ENCODE peak calls at places on chromosomes 3 and 15, in five cellular contexts. W, R, T, P and Y are unnamed samples.

GRCh38 chr3:119643528-119643927 is 16.9 kb downstream of the POPDC2 start:
- DNase-seq in W (no peak), R (no peak), T (no peak), P (peak; percentile 63), Y (no peak)

GRCh38 chr15:51193526-51193925 is 98.8 kb upstream of the TNFAIP8L3 start:
- DNase-seq in W (no peak), R (no peak), T (no peak), P (no peak), Y (no peak)

GRCh38 chr15:62469874-62470688 is 305.0 kb upstream of the C2CD4B start:
- DNase-seq in W (no peak), R (no peak), T (peak; percentile 59), P (peak; percentile 67), Y (no peak)

GRCh38 chr3:69433016-69433937 is 47.4 kb upstream of the FRMD4B start:
- DNase-seq in W (no peak), R (no peak), T (no peak), P (peak; percentile 38), Y (no peak)

GRCh38 chr3:51358981-51359380 is 26.1 kb upstream of the MANF start:
- DNase-seq in W (no peak), R (no peak), T (no peak), P (no peak), Y (no peak)

GRCh38 chr3:161310649-161311423 is 60.5 kb downstream of the SPTSSB start:
- DNase-seq in W (no peak), R (no peak), T (no peak), P (no peak), Y (no peak)

GRCh38 chr3:16811950-16812349 is 72.8 kb upstream of the PLCL2 start:
- DNase-seq in W (no peak), R (no peak), T (no peak), P (no peak), Y (no peak)

GRCh38 chr15:26894181-26894580 is 27.3 kb downstream of the GABRA5 start:
- DNase-seq in W (no peak), R (no peak), T (no peak), P (no peak), Y (no peak)

GRCh38 chr15:57655809-57656208 is 50.7 kb upstream of the POLR2M start:
- DNase-seq in W (no peak), R (no peak), T (no peak), P (no peak), Y (no peak)

GRCh38 chr3:4223783-4224182 is 79.4 kb upstream of the SETMAR start:
- DNase-seq in W (no peak), R (no peak), T (no peak), P (no peak), Y (no peak)

GRCh38 chr15:43260011-43260615 is 6.6 kb downstream of the TGM5 start:
- DNase-seq in W (no peak), R (no peak), T (no peak), P (no peak), Y (no peak)

DNA sequence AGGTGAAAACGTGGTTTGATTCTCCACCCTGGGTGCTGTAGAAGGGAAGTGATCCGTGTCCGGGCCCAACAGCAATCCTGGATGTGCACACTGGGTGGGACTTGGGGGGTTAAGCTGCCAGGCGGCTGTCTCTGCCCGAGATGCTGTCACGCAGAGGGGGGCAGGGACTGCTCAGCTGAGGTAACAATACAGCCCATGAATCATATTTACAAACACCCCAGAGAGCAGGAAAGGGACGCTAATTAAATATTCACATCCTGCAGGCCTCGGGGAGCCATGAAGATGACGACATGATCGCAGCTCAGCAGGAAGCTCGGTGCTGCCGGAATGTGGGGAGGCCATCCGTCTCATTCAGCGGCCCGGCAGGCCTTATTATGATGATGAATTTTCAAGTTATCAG is 17.9 kb upstream of the CRABP1 start:
- DNase-seq in W (no peak), R (no peak), T (peak; percentile 50), P (peak; percentile 45), Y (no peak)
- H2AK5ac ChIP-seq in W (peak overlapping the region; percentile 66), R (peak overlapping the region; percentile 92), T (no peak overlapping the region), P (no peak overlapping the region), Y (no peak overlapping the region)

GRCh38 chr15:82159922-82160321 is 102.6 kb downstream of the EFL1 start:
- DNase-seq in W (no peak), R (peak; percentile 24), T (no peak), P (peak; percentile 91), Y (peak; percentile 41)
- H4K91ac ChIP-seq in W (no peak overlapping the region), R (no peak overlapping the region), T (no peak overlapping the region), P (no peak overlapping the region), Y (no peak overlapping the region)

GRCh38 chr3:53570086-53570485 is 75.7 kb downstream of the CACNA1D start:
- DNase-seq in W (no peak), R (no peak), T (no peak), P (no peak), Y (no peak)
- H2BK12ac ChIP-seq in W (no peak overlapping the region), R (no peak overlapping the region), T (no peak overlapping the region), P (no peak overlapping the region), Y (no peak overlapping the region)

GRCh38 chr3:172710709-172711456 is at the start of gene NCEH1:
- DNase-seq in W (peak; percentile 93), R (peak; percentile 90), T (peak; percentile 97), P (peak; percentile 99), Y (peak; percentile 99)
- H2AK5ac ChIP-seq in W (no peak within 1 kb of the TSS), R (no peak within 1 kb of the TSS), T (no peak within 1 kb of the TSS), P (no peak within 1 kb of the TSS), Y (no peak within 1 kb of the TSS)

DNA sequence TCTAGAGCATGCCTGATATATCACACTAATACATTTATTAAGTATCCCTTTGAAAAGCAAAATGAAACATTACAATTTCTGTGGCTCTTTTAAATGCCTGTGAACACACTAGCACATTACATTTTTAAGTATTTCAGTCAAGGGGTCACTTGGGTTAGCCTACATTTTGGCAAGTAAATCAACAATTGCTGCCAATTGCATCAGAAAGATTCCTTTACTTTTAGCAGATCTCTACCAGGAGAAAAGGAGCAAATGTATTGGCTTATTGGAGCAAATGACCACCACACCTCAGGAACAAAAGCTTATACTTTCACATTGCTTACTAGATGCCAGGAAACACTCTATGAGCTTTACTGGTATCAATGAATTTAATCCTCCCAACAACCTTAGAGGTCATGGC is 947.1 kb downstream of the FHIT start:
- DNase-seq in W (no peak), R (no peak), T (no peak), P (peak; percentile 13), Y (no peak)
- H4K91ac ChIP-seq in W (no peak overlapping the region), R (no peak overlapping the region), T (no peak overlapping the region), P (no peak overlapping the region), Y (no peak overlapping the region)

GRCh38 chr15:36550650-36551049 is 28.8 kb upstream of the CDIN1 start:
- DNase-seq in W (no peak), R (no peak), T (no peak), P (no peak), Y (peak; percentile 1)
- H2BK12ac ChIP-seq in W (no peak overlapping the region), R (no peak overlapping the region), T (no peak overlapping the region), P (no peak overlapping the region), Y (no peak overlapping the region)

DNA sequence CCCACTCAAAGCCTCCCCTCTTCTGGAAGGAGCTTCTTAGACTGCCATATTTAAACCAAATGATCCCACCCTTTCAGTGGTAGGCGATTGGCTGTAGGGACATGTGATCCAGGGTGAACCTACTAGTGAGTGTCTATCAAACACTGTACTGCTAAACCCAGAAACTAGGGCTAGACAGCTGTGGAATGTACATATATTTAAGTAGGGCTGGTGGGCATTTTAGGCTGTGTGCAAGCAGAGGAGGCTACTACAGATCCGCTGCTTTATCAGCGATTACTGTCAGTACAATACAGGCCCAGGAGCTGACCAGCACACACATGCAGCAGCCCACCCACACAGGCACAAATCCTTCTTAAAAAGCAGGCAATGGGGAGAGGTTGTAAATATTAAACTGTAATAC is 15.4 kb upstream of the LARP6 start:
- DNase-seq in W (no peak), R (no peak), T (no peak), P (no peak), Y (no peak)
- H2AK5ac ChIP-seq in W (no peak overlapping the region), R (no peak overlapping the region), T (no peak overlapping the region), P (no peak overlapping the region), Y (no peak overlapping the region)

GRCh38 chr15:87878161-87878560 is 378.4 kb downstream of the NTRK3 start:
- DNase-seq in W (no peak), R (no peak), T (no peak), P (no peak), Y (no peak)

GRCh38 chr15:87873501-87873900 is 383.0 kb downstream of the NTRK3 start:
- DNase-seq in W (no peak), R (no peak), T (no peak), P (peak; percentile 4), Y (no peak)

GRCh38 chr15:87881001-87881400 is 375.5 kb downstream of the NTRK3 start:
- DNase-seq in W (no peak), R (no peak), T (no peak), P (no peak), Y (peak; percentile 10)

GRCh38 chr15:87874896-87875661 is 381.5 kb downstream of the NTRK3 start:
- DNase-seq in W (no peak), R (peak; percentile 41), T (peak; percentile 52), P (peak; percentile 62), Y (no peak)

GRCh38 chr15:87877114-87877810 is 379.3 kb downstream of the NTRK3 start:
- DNase-seq in W (no peak), R (no peak), T (no peak), P (peak; percentile 71), Y (peak; percentile 70)
- H4K91ac ChIP-seq in W (no peak overlapping the region), R (no peak overlapping the region), T (no peak overlapping the region), P (no peak overlapping the region), Y (peak overlapping the region; percentile 1)

GRCh38 chr15:77480859-77481258 is 60.2 kb downstream of the HMG20A start:
- DNase-seq in W (no peak), R (no peak), T (no peak), P (no peak), Y (no peak)

GRCh38 chr15:77481670-77482069 is 61.0 kb downstream of the HMG20A start:
- DNase-seq in W (no peak), R (no peak), T (no peak), P (peak; percentile 54), Y (no peak)

GRCh38 chr15:77482570-77482969 is 61.9 kb downstream of the HMG20A start:
- DNase-seq in W (no peak), R (no peak), T (no peak), P (peak; percentile 62), Y (no peak)

GRCh38 chr15:77484994-77485393 is 64.3 kb downstream of the HMG20A start:
- DNase-seq in W (no peak), R (no peak), T (no peak), P (no peak), Y (no peak)

DNA sequence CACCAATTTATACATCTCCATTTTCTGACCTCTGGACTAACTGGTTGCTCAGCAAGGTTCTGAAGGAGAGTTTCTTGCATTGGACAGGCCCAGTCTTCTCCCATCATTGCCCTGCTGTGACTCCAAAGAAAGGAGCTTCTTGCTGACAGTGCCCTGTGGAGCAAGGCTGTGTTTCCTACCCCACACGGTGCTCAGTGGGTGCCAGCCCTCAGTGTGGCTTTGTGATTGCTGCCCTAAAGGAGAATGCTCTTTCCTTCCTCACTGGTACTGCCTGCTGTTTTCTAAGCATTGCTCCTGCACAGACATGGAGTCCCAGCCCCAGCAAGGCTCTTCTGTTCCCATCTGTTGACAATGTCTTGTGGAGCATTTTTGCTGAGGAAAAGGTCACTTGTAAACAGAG is 62.7 kb downstream of the HMG20A start:
- DNase-seq in W (no peak), R (no peak), T (no peak), P (no peak), Y (no peak)
- H2BK12ac ChIP-seq in W (no peak overlapping the region), R (no peak overlapping the region), T (no peak overlapping the region), P (no peak overlapping the region), Y (no peak overlapping the region)

GRCh38 chr3:49647741-49648140 is 26.4 kb upstream of the APEH start:
- DNase-seq in W (no peak), R (no peak), T (no peak), P (peak; percentile 20), Y (no peak)
- H2AK5ac ChIP-seq in W (no peak overlapping the region), R (no peak overlapping the region), T (no peak overlapping the region), P (no peak overlapping the region), Y (no peak overlapping the region)